ENCODE peak calls at places on chromosomes 7 and 10, in five cellular contexts. One of them, this sample, is unnamed.

GRCh38 chr10:104143829-104144228 is 21.9 kb downstream of the SFR1 start:
- DNase-seq in activated T-helper 1 cell treated with anti-CD3 and anti-CD28 coated beads, Interleukin-2, amount 50 U/mL, for 16 hours: no peak
- DNase-seq in T-helper 9 cell: no peak
- DNase-seq in testis: no peak
- DNase-seq in CD4-positive, CD25-positive, alpha-beta regulatory T cell: no peak
- DNase-seq in this sample: no peak

GRCh38 chr7:142851269-142851668 is 3.6 kb upstream of the EPHB6 start:
- DNase-seq in activated T-helper 1 cell treated with anti-CD3 and anti-CD28 coated beads, Interleukin-2, amount 50 U/mL, for 16 hours: no peak
- DNase-seq in testis: no peak
- DNase-seq in T-helper 9 cell: no peak
- DNase-seq in CD4-positive, CD25-positive, alpha-beta regulatory T cell: no peak
- DNase-seq in this sample: no peak

GRCh38 chr7:79132844-79133451 is 320.5 kb downstream of the MAGI2 start:
- DNase-seq in T-helper 9 cell: no peak
- DNase-seq in activated T-helper 1 cell treated with anti-CD3 and anti-CD28 coated beads, Interleukin-2, amount 50 U/mL, for 16 hours: no peak
- DNase-seq in CD4-positive, CD25-positive, alpha-beta regulatory T cell: no peak
- DNase-seq in testis: no peak
- DNase-seq in this sample: no peak

GRCh38 chr7:87709258-87709657 is 81.1 kb downstream of the RUNDC3B start:
- DNase-seq in testis: no peak
- DNase-seq in activated T-helper 1 cell treated with anti-CD3 and anti-CD28 coated beads, Interleukin-2, amount 50 U/mL, for 16 hours: no peak
- DNase-seq in CD4-positive, CD25-positive, alpha-beta regulatory T cell: no peak
- DNase-seq in T-helper 9 cell: no peak
- DNase-seq in this sample: no peak

GRCh38 chr10:14048930-14049613 is 281.7 kb downstream of the FRMD4A start:
- DNase-seq in T-helper 9 cell: no peak
- DNase-seq in activated T-helper 1 cell treated with anti-CD3 and anti-CD28 coated beads, Interleukin-2, amount 50 U/mL, for 16 hours: no peak
- DNase-seq in CD4-positive, CD25-positive, alpha-beta regulatory T cell: no peak
- DNase-seq in testis: no peak
- DNase-seq in this sample: no peak

GRCh38 chr7:142798451-142799438 is 28.0 kb downstream of the PRSS2 start:
- DNase-seq in activated T-helper 1 cell treated with anti-CD3 and anti-CD28 coated beads, Interleukin-2, amount 50 U/mL, for 16 hours: no peak
- DNase-seq in testis: no peak
- DNase-seq in CD4-positive, CD25-positive, alpha-beta regulatory T cell: peak; percentile 66
- DNase-seq in T-helper 9 cell: no peak
- DNase-seq in this sample: peak; percentile 48

GRCh38 chr10:100115011-100115770 is 33.5 kb upstream of the CPN1 start:
- DNase-seq in activated T-helper 1 cell treated with anti-CD3 and anti-CD28 coated beads, Interleukin-2, amount 50 U/mL, for 16 hours: no peak
- DNase-seq in T-helper 9 cell: no peak
- DNase-seq in testis: peak; percentile 15
- DNase-seq in CD4-positive, CD25-positive, alpha-beta regulatory T cell: no peak
- DNase-seq in this sample: no peak

GRCh38 chr7:148802101-148802493 is 82.0 kb downstream of the EZH2 start:
- DNase-seq in CD4-positive, CD25-positive, alpha-beta regulatory T cell: no peak
- DNase-seq in T-helper 9 cell: no peak
- DNase-seq in activated T-helper 1 cell treated with anti-CD3 and anti-CD28 coated beads, Interleukin-2, amount 50 U/mL, for 16 hours: no peak
- DNase-seq in testis: no peak
- DNase-seq in this sample: no peak

GRCh38 chr10:49171326-49172140 is 16.7 kb downstream of the TMEM273 start:
- DNase-seq in testis: no peak
- DNase-seq in activated T-helper 1 cell treated with anti-CD3 and anti-CD28 coated beads, Interleukin-2, amount 50 U/mL, for 16 hours: no peak
- DNase-seq in T-helper 9 cell: no peak
- DNase-seq in CD4-positive, CD25-positive, alpha-beta regulatory T cell: no peak
- DNase-seq in this sample: no peak

GRCh38 chr7:34603711-34604444 is 54.1 kb upstream of the NPSR1 start:
- DNase-seq in activated T-helper 1 cell treated with anti-CD3 and anti-CD28 coated beads, Interleukin-2, amount 50 U/mL, for 16 hours: no peak
- DNase-seq in testis: no peak
- DNase-seq in CD4-positive, CD25-positive, alpha-beta regulatory T cell: no peak
- DNase-seq in T-helper 9 cell: no peak
- DNase-seq in this sample: no peak

GRCh38 chr10:13272164-13272571 is 27.7 kb downstream of the PHYH start:
- DNase-seq in activated T-helper 1 cell treated with anti-CD3 and anti-CD28 coated beads, Interleukin-2, amount 50 U/mL, for 16 hours: no peak
- DNase-seq in T-helper 9 cell: no peak
- DNase-seq in CD4-positive, CD25-positive, alpha-beta regulatory T cell: no peak
- DNase-seq in testis: peak; percentile 55
- DNase-seq in this sample: no peak

GRCh38 chr10:100998183-100998990 is 1.2 kb upstream of the LZTS2 start:
- DNase-seq in T-helper 9 cell: peak; percentile 67
- DNase-seq in CD4-positive, CD25-positive, alpha-beta regulatory T cell: peak; percentile 63
- DNase-seq in testis: peak; percentile 92
- DNase-seq in activated T-helper 1 cell treated with anti-CD3 and anti-CD28 coated beads, Interleukin-2, amount 50 U/mL, for 16 hours: peak; percentile 38
- DNase-seq in this sample: peak; percentile 69

GRCh38 chr7:1993776-1994740 is 238.7 kb downstream of the MAD1L1 start:
- DNase-seq in T-helper 9 cell: no peak
- DNase-seq in activated T-helper 1 cell treated with anti-CD3 and anti-CD28 coated beads, Interleukin-2, amount 50 U/mL, for 16 hours: no peak
- DNase-seq in CD4-positive, CD25-positive, alpha-beta regulatory T cell: no peak
- DNase-seq in testis: no peak
- DNase-seq in this sample: no peak

GRCh38 chr7:140284062-140284461 is 107.3 kb upstream of the KDM7A start:
- DNase-seq in activated T-helper 1 cell treated with anti-CD3 and anti-CD28 coated beads, Interleukin-2, amount 50 U/mL, for 16 hours: no peak
- DNase-seq in CD4-positive, CD25-positive, alpha-beta regulatory T cell: no peak
- DNase-seq in testis: no peak
- DNase-seq in T-helper 9 cell: no peak
- DNase-seq in this sample: no peak

GRCh38 chr10:108545921-108546320 is 1377.4 kb downstream of the XPNPEP1 start:
- DNase-seq in T-helper 9 cell: no peak
- DNase-seq in CD4-positive, CD25-positive, alpha-beta regulatory T cell: no peak
- DNase-seq in testis: no peak
- DNase-seq in activated T-helper 1 cell treated with anti-CD3 and anti-CD28 coated beads, Interleukin-2, amount 50 U/mL, for 16 hours: no peak
- DNase-seq in this sample: no peak

GRCh38 chr10:110547139-110547761 is 20.2 kb upstream of the SMC3 start:
- DNase-seq in T-helper 9 cell: no peak
- DNase-seq in testis: no peak
- DNase-seq in activated T-helper 1 cell treated with anti-CD3 and anti-CD28 coated beads, Interleukin-2, amount 50 U/mL, for 16 hours: no peak
- DNase-seq in CD4-positive, CD25-positive, alpha-beta regulatory T cell: peak; percentile 71
- DNase-seq in this sample: peak; percentile 66

GRCh38 chr7:50610521-50611277 is 45.5 kb upstream of the DDC start:
- DNase-seq in CD4-positive, CD25-positive, alpha-beta regulatory T cell: peak; percentile 75
- DNase-seq in activated T-helper 1 cell treated with anti-CD3 and anti-CD28 coated beads, Interleukin-2, amount 50 U/mL, for 16 hours: no peak
- DNase-seq in testis: no peak
- DNase-seq in T-helper 9 cell: peak; percentile 37
- DNase-seq in this sample: peak; percentile 67

GRCh38 chr7:88402529-88402928 is 95.8 kb upstream of the STEAP4 start:
- DNase-seq in testis: no peak
- DNase-seq in T-helper 9 cell: no peak
- DNase-seq in activated T-helper 1 cell treated with anti-CD3 and anti-CD28 coated beads, Interleukin-2, amount 50 U/mL, for 16 hours: no peak
- DNase-seq in CD4-positive, CD25-positive, alpha-beta regulatory T cell: no peak
- DNase-seq in this sample: no peak

GRCh38 chr10:129774082-129774735 is 189.9 kb downstream of the EBF3 start:
- DNase-seq in T-helper 9 cell: no peak
- DNase-seq in CD4-positive, CD25-positive, alpha-beta regulatory T cell: no peak
- DNase-seq in activated T-helper 1 cell treated with anti-CD3 and anti-CD28 coated beads, Interleukin-2, amount 50 U/mL, for 16 hours: no peak
- DNase-seq in testis: peak; percentile 13
- DNase-seq in this sample: no peak